ENCODE peak calls at places on chromosomes 13 and 19, in nine cellular contexts. One of them, this sample, is unnamed.

GRCh38 chr13:42777476-42777875 is 3.9 kb upstream of the FAM216B start:
- DNase-seq in RWPE2: no peak
- DNase-seq in cardiac fibroblast: no peak
- DNase-seq in GM20000: no peak
- DNase-seq in osteoblast: no peak
- DNase-seq in gastrocnemius medialis: no peak
- DNase-seq in lower leg skin: no peak
- DNase-seq in WTC11: no peak
- DNase-seq in cardiac muscle cell: no peak
- DNase-seq in this sample: no peak

GRCh38 chr13:112623051-112623711 is 35.2 kb upstream of the TUBGCP3 start:
- DNase-seq in lower leg skin: no peak
- DNase-seq in osteoblast: no peak
- DNase-seq in cardiac fibroblast: no peak
- DNase-seq in GM20000: no peak
- DNase-seq in gastrocnemius medialis: no peak
- DNase-seq in cardiac muscle cell: no peak
- DNase-seq in WTC11: no peak
- DNase-seq in RWPE2: no peak
- DNase-seq in this sample: no peak

GRCh38 chr19:51637362-51637978 is 7.3 kb upstream of the SIGLEC5 start:
- DNase-seq in GM20000: peak
- DNase-seq in gastrocnemius medialis: no peak
- DNase-seq in RWPE2: no peak
- DNase-seq in cardiac fibroblast: no peak
- DNase-seq in cardiac muscle cell: peak
- DNase-seq in lower leg skin: no peak
- DNase-seq in osteoblast: no peak
- DNase-seq in WTC11: no peak
- DNase-seq in this sample: no peak

GRCh38 chr19:30708416-30708815 is 336.2 kb downstream of the ZNF536 start:
- DNase-seq in cardiac fibroblast: no peak
- DNase-seq in osteoblast: no peak
- DNase-seq in lower leg skin: no peak
- DNase-seq in cardiac muscle cell: no peak
- DNase-seq in RWPE2: no peak
- DNase-seq in WTC11: no peak
- DNase-seq in gastrocnemius medialis: no peak
- DNase-seq in GM20000: no peak
- DNase-seq in this sample: no peak

GRCh38 chr13:59641261-59641660 is 522.5 kb downstream of the DIAPH3 start:
- DNase-seq in WTC11: peak
- DNase-seq in lower leg skin: no peak
- DNase-seq in cardiac fibroblast: no peak
- DNase-seq in RWPE2: no peak
- DNase-seq in osteoblast: no peak
- DNase-seq in gastrocnemius medialis: no peak
- DNase-seq in cardiac muscle cell: no peak
- DNase-seq in GM20000: no peak
- DNase-seq in this sample: no peak

GRCh38 chr19:12580180-12580694 is 29.0 kb upstream of the ZNF564 start:
- DNase-seq in RWPE2: no peak
- DNase-seq in lower leg skin: no peak
- DNase-seq in osteoblast: no peak
- DNase-seq in GM20000: no peak
- DNase-seq in WTC11: no peak
- DNase-seq in cardiac muscle cell: peak
- DNase-seq in cardiac fibroblast: peak
- DNase-seq in gastrocnemius medialis: no peak
- DNase-seq in this sample: peak

GRCh38 chr13:73327579-73327978 is 268.8 kb downstream of the KLF5 start:
- DNase-seq in lower leg skin: no peak
- DNase-seq in GM20000: no peak
- DNase-seq in WTC11: no peak
- DNase-seq in cardiac fibroblast: no peak
- DNase-seq in cardiac muscle cell: no peak
- DNase-seq in gastrocnemius medialis: no peak
- DNase-seq in RWPE2: no peak
- DNase-seq in osteoblast: no peak
- DNase-seq in this sample: no peak

GRCh38 chr19:6752257-6753177 is 13.0 kb downstream of the TRIP10 start:
- DNase-seq in lower leg skin: no peak
- DNase-seq in GM20000: no peak
- DNase-seq in gastrocnemius medialis: no peak
- DNase-seq in cardiac fibroblast: no peak
- DNase-seq in RWPE2: no peak
- DNase-seq in WTC11: peak
- DNase-seq in cardiac muscle cell: no peak
- DNase-seq in osteoblast: peak
- DNase-seq in this sample: no peak

GRCh38 chr13:71316964-71317363 is 550.0 kb downstream of the DACH1 start:
- DNase-seq in RWPE2: no peak
- DNase-seq in lower leg skin: no peak
- DNase-seq in WTC11: no peak
- DNase-seq in cardiac muscle cell: no peak
- DNase-seq in osteoblast: no peak
- DNase-seq in cardiac fibroblast: no peak
- DNase-seq in GM20000: no peak
- DNase-seq in gastrocnemius medialis: no peak
- DNase-seq in this sample: no peak

GRCh38 chr19:50906217-50906616 is 5.0 kb downstream of the KLK4 start:
- DNase-seq in cardiac muscle cell: peak
- DNase-seq in gastrocnemius medialis: no peak
- DNase-seq in WTC11: peak
- DNase-seq in RWPE2: no peak
- DNase-seq in osteoblast: peak
- DNase-seq in lower leg skin: no peak
- DNase-seq in GM20000: peak
- DNase-seq in cardiac fibroblast: peak
- DNase-seq in this sample: no peak

GRCh38 chr19:41263042-41263849 is 926 bp upstream of the HNRNPUL1 start:
- DNase-seq in GM20000: peak
- DNase-seq in lower leg skin: peak
- DNase-seq in cardiac fibroblast: peak
- DNase-seq in gastrocnemius medialis: peak
- DNase-seq in cardiac muscle cell: peak
- DNase-seq in osteoblast: peak
- DNase-seq in WTC11: peak
- DNase-seq in RWPE2: no peak
- DNase-seq in this sample: peak

GRCh38 chr19:14519860-14520407 is 1.7 kb upstream of the DNAJB1 start:
- DNase-seq in gastrocnemius medialis: no peak
- DNase-seq in RWPE2: no peak
- DNase-seq in cardiac fibroblast: peak
- DNase-seq in WTC11: no peak
- DNase-seq in cardiac muscle cell: peak
- DNase-seq in osteoblast: peak
- DNase-seq in lower leg skin: no peak
- DNase-seq in GM20000: no peak
- DNase-seq in this sample: peak

GRCh38 chr19:962683-963385 is 21.3 kb upstream of the WDR18 start:
- DNase-seq in RWPE2: peak
- DNase-seq in gastrocnemius medialis: no peak
- DNase-seq in WTC11: no peak
- DNase-seq in cardiac fibroblast: no peak
- DNase-seq in lower leg skin: no peak
- DNase-seq in GM20000: no peak
- DNase-seq in cardiac muscle cell: no peak
- DNase-seq in osteoblast: no peak
- DNase-seq in this sample: no peak

GRCh38 chr19:42105358-42105757 is 26.9 kb downstream of the POU2F2 start:
- DNase-seq in gastrocnemius medialis: no peak
- DNase-seq in cardiac muscle cell: no peak
- DNase-seq in osteoblast: no peak
- DNase-seq in cardiac fibroblast: no peak
- DNase-seq in RWPE2: no peak
- DNase-seq in GM20000: no peak
- DNase-seq in lower leg skin: no peak
- DNase-seq in WTC11: no peak
- DNase-seq in this sample: no peak

GRCh38 chr13:97221491-97221890 is 642 bp upstream of the MBNL2 start:
- DNase-seq in cardiac muscle cell: no peak
- DNase-seq in osteoblast: no peak
- DNase-seq in cardiac fibroblast: no peak
- DNase-seq in WTC11: no peak
- DNase-seq in RWPE2: no peak
- DNase-seq in gastrocnemius medialis: no peak
- DNase-seq in GM20000: no peak
- DNase-seq in lower leg skin: no peak
- DNase-seq in this sample: no peak

GRCh38 chr13:55007681-55008080 is 1979.1 kb downstream of the OLFM4 start:
- DNase-seq in cardiac muscle cell: no peak
- DNase-seq in RWPE2: no peak
- DNase-seq in osteoblast: no peak
- DNase-seq in WTC11: no peak
- DNase-seq in lower leg skin: no peak
- DNase-seq in cardiac fibroblast: no peak
- DNase-seq in GM20000: no peak
- DNase-seq in gastrocnemius medialis: no peak
- DNase-seq in this sample: no peak

GRCh38 chr13:42574011-42574410 is at the start of gene TNFSF11:
- DNase-seq in WTC11: peak
- DNase-seq in cardiac fibroblast: peak
- DNase-seq in GM20000: peak
- DNase-seq in cardiac muscle cell: peak
- DNase-seq in osteoblast: peak
- DNase-seq in gastrocnemius medialis: no peak
- DNase-seq in RWPE2: no peak
- DNase-seq in lower leg skin: no peak
- DNase-seq in this sample: no peak

GRCh38 chr13:68736961-68737360 is 1370.7 kb upstream of the ATXN8OS start:
- DNase-seq in gastrocnemius medialis: no peak
- DNase-seq in lower leg skin: no peak
- DNase-seq in RWPE2: no peak
- DNase-seq in cardiac fibroblast: no peak
- DNase-seq in WTC11: no peak
- DNase-seq in osteoblast: no peak
- DNase-seq in GM20000: no peak
- DNase-seq in cardiac muscle cell: no peak
- DNase-seq in this sample: no peak

GRCh38 chr13:51625555-51626345 is 41.5 kb downstream of the WDFY2 start:
- DNase-seq in lower leg skin: no peak
- DNase-seq in cardiac fibroblast: peak
- DNase-seq in GM20000: no peak
- DNase-seq in osteoblast: no peak
- DNase-seq in gastrocnemius medialis: no peak
- DNase-seq in RWPE2: no peak
- DNase-seq in cardiac muscle cell: peak
- DNase-seq in WTC11: no peak
- DNase-seq in this sample: no peak

GRCh38 chr19:56076413-56076998 is 44.6 kb downstream of the ZNF787 start:
- DNase-seq in cardiac fibroblast: peak
- DNase-seq in GM20000: no peak
- DNase-seq in gastrocnemius medialis: no peak
- DNase-seq in cardiac muscle cell: peak
- DNase-seq in osteoblast: peak
- DNase-seq in RWPE2: no peak
- DNase-seq in lower leg skin: no peak
- DNase-seq in WTC11: peak
- DNase-seq in this sample: peak

GRCh38 chr19:56069642-56070041 is 51.5 kb downstream of the ZNF787 start:
- DNase-seq in cardiac fibroblast: no peak
- DNase-seq in RWPE2: no peak
- DNase-seq in lower leg skin: no peak
- DNase-seq in GM20000: no peak
- DNase-seq in osteoblast: no peak
- DNase-seq in cardiac muscle cell: no peak
- DNase-seq in WTC11: no peak
- DNase-seq in gastrocnemius medialis: no peak
- DNase-seq in this sample: no peak

GRCh38 chr19:56066152-56067023 is 54.7 kb downstream of the ZNF787 start:
- DNase-seq in cardiac muscle cell: peak
- DNase-seq in RWPE2: no peak
- DNase-seq in gastrocnemius medialis: no peak
- DNase-seq in lower leg skin: no peak
- DNase-seq in WTC11: peak
- DNase-seq in GM20000: peak
- DNase-seq in osteoblast: peak
- DNase-seq in cardiac fibroblast: peak
- DNase-seq in this sample: peak

DNA sequence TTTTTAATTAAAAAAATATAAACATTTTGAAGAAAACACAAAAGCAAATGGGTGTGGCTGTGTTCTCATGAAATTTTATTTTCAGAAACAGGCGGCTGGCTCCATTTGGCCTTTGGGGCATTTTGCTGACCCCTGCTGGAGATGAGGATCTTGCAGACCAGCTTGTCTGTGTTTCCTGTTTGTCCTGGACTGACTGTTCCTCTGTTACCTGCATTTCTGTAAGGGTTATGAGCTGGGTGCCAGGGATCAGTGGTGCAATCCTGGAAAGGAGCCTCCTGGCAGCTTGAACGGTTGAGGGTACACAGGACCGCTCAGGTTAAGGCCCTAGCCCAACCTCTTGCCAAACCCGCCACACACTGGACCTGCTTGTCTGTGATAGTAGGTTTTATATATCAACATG is 49.9 kb downstream of the ZNF787 start:
- DNase-seq in cardiac fibroblast: no peak
- DNase-seq in lower leg skin: no peak
- DNase-seq in osteoblast: no peak
- DNase-seq in WTC11: no peak
- DNase-seq in gastrocnemius medialis: no peak
- DNase-seq in cardiac muscle cell: no peak
- DNase-seq in RWPE2: no peak
- DNase-seq in GM20000: no peak
- DNase-seq in this sample: no peak
- TF ChIP-seq CTCF in cardiac fibroblast: peak
- TF ChIP-seq CTCF in lower leg skin: no peak
- TF ChIP-seq CTCF in osteoblast: peak
- TF ChIP-seq CTCF in WTC11: no peak
- TF ChIP-seq CTCF in gastrocnemius medialis: no peak
- TF ChIP-seq CTCF in cardiac muscle cell: peak
- TF ChIP-seq CTCF in RWPE2: peak
- TF ChIP-seq CTCF in GM20000: no peak
- TF ChIP-seq CTCF in this sample: peak

GRCh38 chr19:3253270-3253669 is 28.8 kb downstream of the CELF5 start:
- DNase-seq in gastrocnemius medialis: no peak
- DNase-seq in GM20000: no peak
- DNase-seq in cardiac fibroblast: no peak
- DNase-seq in RWPE2: no peak
- DNase-seq in lower leg skin: no peak
- DNase-seq in osteoblast: peak
- DNase-seq in cardiac muscle cell: peak
- DNase-seq in WTC11: no peak
- DNase-seq in this sample: no peak
- TF ChIP-seq CTCF in gastrocnemius medialis: no peak
- TF ChIP-seq CTCF in GM20000: no peak
- TF ChIP-seq CTCF in cardiac fibroblast: no peak
- TF ChIP-seq CTCF in RWPE2: no peak
- TF ChIP-seq CTCF in lower leg skin: no peak
- TF ChIP-seq CTCF in osteoblast: no peak
- TF ChIP-seq CTCF in cardiac muscle cell: no peak
- TF ChIP-seq CTCF in WTC11: no peak
- TF ChIP-seq CTCF in this sample: no peak

GRCh38 chr19:8610041-8610927 is at the start of gene ADAMTS10:
- DNase-seq in lower leg skin: no peak
- DNase-seq in WTC11: peak
- DNase-seq in gastrocnemius medialis: no peak
- DNase-seq in cardiac fibroblast: peak
- DNase-seq in cardiac muscle cell: peak
- DNase-seq in osteoblast: peak
- DNase-seq in GM20000: peak
- DNase-seq in RWPE2: no peak
- DNase-seq in this sample: peak
- TF ChIP-seq CTCF in lower leg skin: no peak
- TF ChIP-seq CTCF in WTC11: no peak
- TF ChIP-seq CTCF in gastrocnemius medialis: no peak
- TF ChIP-seq CTCF in cardiac fibroblast: no peak
- TF ChIP-seq CTCF in cardiac muscle cell: no peak
- TF ChIP-seq CTCF in osteoblast: no peak
- TF ChIP-seq CTCF in GM20000: no peak
- TF ChIP-seq CTCF in RWPE2: no peak
- TF ChIP-seq CTCF in this sample: no peak

GRCh38 chr19:17309198-17309961 is at the start of gene DDA1:
- DNase-seq in RWPE2: peak
- DNase-seq in lower leg skin: peak
- DNase-seq in cardiac muscle cell: peak
- DNase-seq in cardiac fibroblast: peak
- DNase-seq in gastrocnemius medialis: peak
- DNase-seq in GM20000: peak
- DNase-seq in osteoblast: peak
- DNase-seq in WTC11: peak
- DNase-seq in this sample: peak
- TF ChIP-seq CTCF in RWPE2: no peak
- TF ChIP-seq CTCF in lower leg skin: no peak
- TF ChIP-seq CTCF in cardiac muscle cell: no peak
- TF ChIP-seq CTCF in cardiac fibroblast: no peak
- TF ChIP-seq CTCF in gastrocnemius medialis: no peak
- TF ChIP-seq CTCF in GM20000: no peak
- TF ChIP-seq CTCF in osteoblast: no peak
- TF ChIP-seq CTCF in WTC11: no peak
- TF ChIP-seq CTCF in this sample: no peak